ENCODE peak calls at places on chromosomes 2 and 18, in ten cellular contexts. X is psoas muscle; N is CD8-positive, alpha-beta memory T cell; Q is effector memory CD4-positive, alpha-beta T cell; I is ovary; W is cardiac muscle cell; M is heart right ventricle; G is tibial artery; D is breast epithelium; Y is ascending aorta. S is an unnamed sample. For H3K9me3, the result is how much of the 10 kb centered on the place peaks cover.

GRCh38 chr2:232485757-232486557 is 1.7 kb downstream of the ECEL1 start:
- DNase-seq in X (peak), N (no peak), Q (no peak), I (peak), W (no peak), M (no peak), G (no peak), D (no peak), Y (no peak), S (no peak)

GRCh38 chr2:2560374-2561015 is 229.4 kb upstream of the MYT1L start:
- DNase-seq in X (no peak), N (no peak), Q (no peak), I (no peak), W (no peak), M (no peak), G (no peak), D (no peak), Y (no peak), S (no peak)

GRCh38 chr2:194271283-194271961 is 1385.6 kb upstream of the SLC39A10 start:
- DNase-seq in X (no peak), N (no peak), Q (no peak), I (no peak), W (no peak), M (no peak), G (no peak), D (no peak), Y (no peak), S (no peak)

GRCh38 chr2:195477996-195478382 is 179.0 kb upstream of the SLC39A10 start:
- DNase-seq in X (no peak), N (no peak), Q (no peak), I (no peak), W (peak), M (no peak), G (no peak), D (no peak), Y (no peak), S (no peak)

GRCh38 chr18:36451454-36452251 is 154.1 kb downstream of the FHOD3 start:
- DNase-seq in X (no peak), N (no peak), Q (no peak), I (no peak), W (no peak), M (no peak), G (no peak), D (no peak), Y (no peak), S (no peak)

GRCh38 chr2:100614455-100615000 is 51.7 kb downstream of the PDCL3 start:
- DNase-seq in X (no peak), N (no peak), Q (no peak), I (no peak), W (no peak), M (no peak), G (no peak), D (no peak), Y (no peak), S (no peak)

GRCh38 chr2:235577404-235578330 is 83.8 kb downstream of the AGAP1 start:
- DNase-seq in X (no peak), N (no peak), Q (no peak), I (peak), W (peak), M (peak), G (no peak), D (no peak), Y (no peak), S (no peak)

GRCh38 chr18:6747646-6748045 is 18.1 kb downstream of the ARHGAP28 start:
- DNase-seq in X (no peak), N (no peak), Q (no peak), I (no peak), W (peak), M (no peak), G (no peak), D (no peak), Y (no peak), S (no peak)

GRCh38 chr2:239253264-239253663 is 147.6 kb downstream of the HDAC4 start:
- DNase-seq in X (no peak), N (no peak), Q (no peak), I (no peak), W (no peak), M (no peak), G (no peak), D (no peak), Y (no peak), S (no peak)

GRCh38 chr2:85011747-85012146 is 40.8 kb downstream of the KCMF1 start:
- DNase-seq in X (no peak), N (no peak), Q (no peak), I (no peak), W (no peak), M (no peak), G (no peak), D (no peak), Y (no peak), S (no peak)

GRCh38 chr2:239114616-239115265 is 266.9 kb downstream of the TWIST2 start:
- DNase-seq in X (no peak), N (no peak), Q (no peak), I (no peak), W (peak), M (no peak), G (no peak), D (no peak), Y (no peak), S (no peak)

GRCh38 chr18:33951031-33951430 is 273.7 kb downstream of the NOL4 start:
- DNase-seq in X (no peak), N (no peak), Q (no peak), I (no peak), W (no peak), M (no peak), G (no peak), D (no peak), Y (no peak), S (no peak)

GRCh38 chr2:215654177-215654850 is 218.4 kb upstream of the FN1 start:
- DNase-seq in X (no peak), N (no peak), Q (no peak), I (no peak), W (peak), M (no peak), G (no peak), D (no peak), Y (no peak), S (no peak)

GRCh38 chr2:56185101-56185581 is 1.4 kb downstream of the CCDC85A start:
- DNase-seq in X (peak), N (no peak), Q (no peak), I (no peak), W (peak), M (peak), G (peak), D (no peak), Y (no peak), S (no peak)

GRCh38 chr2:238285653-238286082 is 2.7 kb downstream of the PER2 start:
- DNase-seq in X (peak), N (no peak), Q (no peak), I (peak), W (peak), M (peak), G (peak), D (peak), Y (peak), S (no peak)

GRCh38 chr2:34153484-34153883 is 554.4 kb upstream of the FAM98A start:
- DNase-seq in X (no peak), N (no peak), Q (no peak), I (no peak), W (no peak), M (no peak), G (no peak), D (no peak), Y (no peak), S (no peak)

GRCh38 chr2:172995323-172996244 is 80.1 kb upstream of the MAP3K20 start:
- DNase-seq in X (no peak), N (no peak), Q (no peak), I (peak), W (peak), M (peak), G (peak), D (peak), Y (no peak), S (no peak)

GRCh38 chr2:170086751-170087150 is 91.2 kb upstream of the MYO3B start:
- DNase-seq in X (no peak), N (no peak), Q (no peak), I (no peak), W (no peak), M (no peak), G (no peak), D (no peak), Y (no peak), S (no peak)

GRCh38 chr2:43399098-43399497 is 172.7 kb upstream of the ZFP36L2 start:
- DNase-seq in X (no peak), N (no peak), Q (no peak), I (no peak), W (no peak), M (no peak), G (no peak), D (no peak), Y (no peak), S (no peak)
- H3K9me3 ChIP-seq in X (under half), N (under half), Q (under half), I (under half), W (under half), M (under half), G (under half), D (under half), Y (under half), S (under half)

DNA sequence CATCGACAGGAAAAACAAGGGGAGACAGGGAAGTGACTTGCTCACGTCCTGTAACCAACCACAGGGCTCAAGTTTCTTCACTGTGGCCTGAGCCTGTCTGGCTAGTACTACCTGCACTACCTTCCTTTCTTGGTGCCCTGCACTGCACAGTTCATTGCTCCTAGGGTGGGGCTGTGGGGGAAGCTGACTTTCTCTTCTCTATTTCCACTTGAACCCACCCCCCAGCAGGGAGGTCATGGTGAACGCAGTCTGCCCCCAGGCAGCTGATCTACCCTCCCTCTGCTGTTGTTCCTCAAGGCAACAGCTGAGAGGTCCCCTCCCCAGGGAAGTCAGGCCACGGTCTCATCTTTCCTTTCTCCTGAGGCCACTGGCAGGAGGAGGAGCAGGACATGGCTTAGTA is 532.1 kb downstream of the SOX11 start:
- DNase-seq in X (no peak), N (no peak), Q (no peak), I (no peak), W (no peak), M (no peak), G (no peak), D (no peak), Y (no peak), S (no peak)
- H3K9me3 ChIP-seq in X (under half), N (under half), Q (under half), I (under half), W (under half), M (under half), G (under half), D (under half), Y (under half), S (under half)

GRCh38 chr18:55988537-55988936 is 400.5 kb upstream of the TCF4 start:
- DNase-seq in X (no peak), N (no peak), Q (no peak), I (no peak), W (peak), M (peak), G (no peak), D (no peak), Y (no peak), S (no peak)
- H3K9me3 ChIP-seq in X (under half), N (under half), Q (under half), I (under half), W (under half), M (under half), G (under half), D (under half), Y (under half), S (under half)

DNA sequence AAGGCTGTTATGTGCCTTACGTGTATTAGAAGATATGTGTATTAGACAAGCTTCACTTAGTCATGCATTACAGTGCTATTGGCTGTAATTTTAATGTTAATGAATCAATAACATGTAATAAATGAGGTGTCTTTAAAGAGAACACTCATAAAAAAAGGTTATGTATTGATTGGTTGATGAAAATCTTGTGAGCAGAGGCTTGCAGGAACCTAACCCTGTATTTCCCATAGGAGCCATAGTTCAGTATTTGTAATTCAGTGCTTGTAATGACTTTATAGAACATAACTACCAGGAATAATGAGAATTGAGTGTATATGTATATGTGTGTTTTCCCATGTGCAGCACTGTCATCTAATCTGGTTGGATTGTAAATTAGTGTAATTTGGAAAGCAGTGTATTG is 33.2 kb downstream of the TSN start:
- DNase-seq in X (no peak), N (no peak), Q (no peak), I (no peak), W (no peak), M (no peak), G (no peak), D (no peak), Y (no peak), S (no peak)
- H3K9me3 ChIP-seq in X (under half), N (under half), Q (under half), I (under half), W (under half), M (under half), G (under half), D (under half), Y (under half), S (under half)

DNA sequence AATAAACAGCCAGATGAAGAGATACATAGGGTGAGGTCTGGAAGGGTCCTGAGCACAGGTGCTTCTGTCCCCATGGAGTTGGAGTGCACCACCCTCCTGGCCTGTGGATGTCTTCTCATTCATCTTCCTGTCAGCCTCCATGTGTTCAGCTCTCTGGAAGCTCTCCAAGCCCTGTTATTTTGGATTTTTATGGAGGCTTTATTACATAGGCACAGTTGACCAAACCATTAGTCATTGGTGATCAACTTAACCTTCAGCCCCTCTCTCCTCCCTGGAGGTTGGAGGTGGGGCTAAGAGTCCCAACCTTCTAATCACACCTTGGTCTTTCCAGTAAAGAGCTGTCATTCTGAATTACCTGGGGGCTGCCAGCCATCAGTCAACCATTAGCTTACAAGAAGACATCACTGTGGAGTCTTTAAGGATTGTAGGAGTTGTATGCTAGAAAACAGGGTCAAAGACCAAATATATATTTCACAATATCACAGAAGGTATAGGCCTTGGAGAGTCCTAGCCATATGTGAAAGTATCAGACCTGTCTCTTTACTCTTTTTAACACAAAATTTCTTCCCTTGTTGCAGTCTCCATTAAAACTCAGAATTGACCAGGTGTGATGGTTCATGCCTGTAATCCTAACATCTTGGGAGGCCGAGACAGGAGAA is 7.5 kb upstream of the MCFD2 start:
- DNase-seq in X (no peak), N (no peak), Q (no peak), I (no peak), W (no peak), M (no peak), G (no peak), D (no peak), Y (no peak), S (no peak)
- H3K9me3 ChIP-seq in X (under half), N (under half), Q (under half), I (under half), W (under half), M (under half), G (under half), D (under half), Y (under half), S (under half)

GRCh38 chr18:35311506-35311905 is 21.5 kb upstream of the ZSCAN30 start:
- DNase-seq in X (no peak), N (no peak), Q (no peak), I (no peak), W (peak), M (no peak), G (no peak), D (no peak), Y (no peak), S (no peak)
- H3K9me3 ChIP-seq in X (half or more), N (under half), Q (under half), I (under half), W (under half), M (under half), G (under half), D (under half), Y (under half), S (under half)